ENCODE peak calls at places on chromosomes 6 and 20, in five cellular contexts. V, G, K, D and W are unnamed samples.

GRCh38 chr6:41426438-41426851 is 91.0 kb downstream of the NCR2 start:
- DNase-seq in V (no peak), G (peak), K (peak), D (peak), W (no peak)

GRCh38 chr6:138572200-138572875 is 73.0 kb upstream of the NHSL1 start:
- DNase-seq in V (peak), G (peak), K (peak), D (peak), W (peak)

GRCh38 chr6:111794716-111795452 is 78.4 kb downstream of the FYN start:
- DNase-seq in V (no peak), G (no peak), K (no peak), D (no peak), W (no peak)

GRCh38 chr6:39152247-39152646 is 37.3 kb upstream of the SAYSD1 start:
- DNase-seq in V (no peak), G (no peak), K (no peak), D (no peak), W (no peak)

GRCh38 chr6:167761794-167762258 is 64.9 kb upstream of the AFDN start:
- DNase-seq in V (no peak), G (no peak), K (no peak), D (no peak), W (no peak)

GRCh38 chr6:47308223-47308567 is 1.5 kb downstream of the TNFRSF21 start:
- DNase-seq in V (peak), G (peak), K (no peak), D (no peak), W (peak)

GRCh38 chr20:5663396-5663795 is 86.8 kb upstream of the SHLD1 start:
- DNase-seq in V (no peak), G (no peak), K (no peak), D (no peak), W (no peak)

GRCh38 chr6:153096792-153097191 is 34.3 kb downstream of the RGS17 start:
- DNase-seq in V (no peak), G (no peak), K (no peak), D (no peak), W (no peak)

GRCh38 chr6:33936911-33937310 is 133.1 kb upstream of the MLN start:
- DNase-seq in V (peak), G (no peak), K (no peak), D (no peak), W (no peak)

GRCh38 chr6:3518356-3518841 is 61.5 kb upstream of the SLC22A23 start:
- DNase-seq in V (peak), G (peak), K (no peak), D (peak), W (peak)

GRCh38 chr6:130065616-130066015 is 47.2 kb downstream of the L3MBTL3 start:
- DNase-seq in V (no peak), G (no peak), K (no peak), D (no peak), W (no peak)

GRCh38 chr6:169521825-169522224 is 180.0 kb downstream of the WDR27 start:
- DNase-seq in V (no peak), G (no peak), K (no peak), D (no peak), W (no peak)